ENCODE peak calls at places on chromosome 10, in ten cellular contexts. H is right lobe of liver, N is cerebellar cortex, P is memory B cell, R is RPMI7951, T is astrocyte, F is HS-27A, M is cardiac fibroblast, B is MCF 10A, X is astrocyte of the hippocampus. Z is an unnamed sample.

GRCh38 chr10:17175551-17175950 is 25.9 kb downstream of the TRDMT1 start:
- DNase-seq in N (no peak), T (peak), X (peak), R (peak), M (peak), P (no peak), H (no peak), B (no peak), F (no peak), Z (no peak)

GRCh38 chr10:121188005-121188404 is 336.8 kb downstream of the WDR11 start:
- DNase-seq in M (no peak), X (peak), P (no peak), T (no peak), H (no peak), N (peak), F (no peak), R (peak), B (peak), Z (no peak)

GRCh38 chr10:805635-806305 is 116.3 kb upstream of the DIP2C start:
- DNase-seq in H (no peak), R (no peak), T (no peak), F (no peak), M (no peak), P (no peak), B (no peak), N (no peak), X (no peak), Z (no peak)

GRCh38 chr10:83539528-83540308 is 599.6 kb upstream of the GHITM start:
- DNase-seq in X (peak), P (no peak), R (no peak), F (no peak), H (no peak), B (peak), T (peak), M (peak), N (no peak), Z (peak)

GRCh38 chr10:70381491-70382421 is 669 bp downstream of the LRRC20 start:
- DNase-seq in P (no peak), H (peak), X (peak), B (no peak), M (peak), R (peak), F (no peak), N (peak), T (peak), Z (no peak)

GRCh38 chr10:132204078-132204780 is 17.5 kb downstream of the DPYSL4 start:
- DNase-seq in R (no peak), B (no peak), M (no peak), H (no peak), T (no peak), N (no peak), X (no peak), F (no peak), P (no peak), Z (no peak)

GRCh38 chr10:13120786-13121499 is 21.0 kb downstream of the OPTN start:
- DNase-seq in B (no peak), H (no peak), F (no peak), X (no peak), P (no peak), M (peak), R (no peak), N (no peak), T (no peak), Z (no peak)

GRCh38 chr10:33174674-33175073 is 159.8 kb downstream of the NRP1 start:
- DNase-seq in X (no peak), H (no peak), T (no peak), F (no peak), M (no peak), P (no peak), B (no peak), R (peak), N (no peak), Z (no peak)

GRCh38 chr10:28492093-28492492 is 40.8 kb upstream of the WAC start:
- DNase-seq in N (no peak), M (no peak), H (no peak), T (peak), R (no peak), F (no peak), B (no peak), P (no peak), X (no peak), Z (no peak)

Z was measured in BJ.